ENCODE peak calls at places on chromosomes 12 and 14, in eight cellular contexts. H is nephron progenitor cell, U is heart left ventricle, C is upper lobe of left lung, K is H9, Z is stomach, J is GM06990, S is heart right ventricle. M is an unnamed sample.

GRCh38 chr12:53255993-53256392 is 12.1 kb upstream of the ESPL1 start:
- DNase-seq in H (no peak), U (no peak), C (no peak), K (no peak), Z (no peak), J (no peak), S (no peak), M (no peak)

GRCh38 chr12:16474801-16475200 is 127.4 kb downstream of the MGST1 start:
- DNase-seq in H (no peak), U (no peak), C (no peak), K (no peak), Z (no peak), J (no peak), S (no peak), M (no peak)

GRCh38 chr14:23539209-23539866 is 12.2 kb downstream of the ZFHX2 start:
- DNase-seq in H (peak), U (no peak), C (no peak), K (peak), Z (no peak), J (no peak), S (no peak), M (no peak)

GRCh38 chr12:43835264-43835655 is 621 bp upstream of the TMEM117 start:
- DNase-seq in H (no peak), U (no peak), C (no peak), K (no peak), Z (no peak), J (no peak), S (no peak), M (no peak)

GRCh38 chr12:81598205-81598604 is 160.9 kb downstream of the PPFIA2 start:
- DNase-seq in H (no peak), U (no peak), C (no peak), K (no peak), Z (no peak), J (no peak), S (no peak), M (no peak)

GRCh38 chr12:31521972-31522371 is 69.0 kb downstream of the DENND5B start:
- DNase-seq in H (no peak), U (no peak), C (no peak), K (no peak), Z (no peak), J (no peak), S (no peak), M (no peak)

GRCh38 chr12:3283137-3283680 is 206.0 kb downstream of the TSPAN9 start:
- DNase-seq in H (no peak), U (no peak), C (no peak), K (no peak), Z (no peak), J (no peak), S (no peak), M (no peak)

GRCh38 chr12:95218164-95218851 is 701 bp downstream of the VEZT start:
- DNase-seq in H (no peak), U (no peak), C (no peak), K (no peak), Z (no peak), J (peak), S (no peak), M (no peak)

GRCh38 chr14:59251811-59252771 is 63.6 kb downstream of the DAAM1 start:
- DNase-seq in H (no peak), U (no peak), C (no peak), K (no peak), Z (no peak), J (no peak), S (no peak), M (no peak)

GRCh38 chr12:7433276-7433822 is 10.6 kb downstream of the CD163L1 start:
- DNase-seq in H (no peak), U (no peak), C (no peak), K (no peak), Z (no peak), J (no peak), S (no peak), M (no peak)

GRCh38 chr12:93042283-93042682 is 113.2 kb upstream of the EEA1 start:
- DNase-seq in H (no peak), U (no peak), C (no peak), K (no peak), Z (no peak), J (no peak), S (no peak), M (no peak)

GRCh38 chr14:54435500-54435981 is 5.6 kb downstream of the CNIH1 start:
- DNase-seq in H (no peak), U (no peak), C (no peak), K (no peak), Z (no peak), J (peak), S (no peak), M (no peak)

GRCh38 chr12:78430501-78430900 is 434.1 kb upstream of the SYT1 start:
- DNase-seq in H (no peak), U (no peak), C (no peak), K (no peak), Z (no peak), J (no peak), S (no peak), M (no peak)

GRCh38 chr12:130007771-130008170 is 103.9 kb upstream of the TMEM132D start:
- DNase-seq in H (no peak), U (no peak), C (no peak), K (no peak), Z (no peak), J (no peak), S (no peak), M (no peak)

GRCh38 chr12:123532808-123533649 is 490 bp downstream of the RILPL1 start:
- DNase-seq in H (peak), U (peak), C (peak), K (peak), Z (peak), J (peak), S (peak), M (peak)

GRCh38 chr12:132429932-132430643 is 59.9 kb upstream of the FBRSL1 start:
- DNase-seq in H (peak), U (no peak), C (peak), K (peak), Z (peak), J (peak), S (no peak), M (no peak)
- TF ChIP-seq CTCF in H (no peak), U (no peak), C (no peak), K (no peak), Z (no peak), J (no peak), S (no peak), M (no peak)

DNA sequence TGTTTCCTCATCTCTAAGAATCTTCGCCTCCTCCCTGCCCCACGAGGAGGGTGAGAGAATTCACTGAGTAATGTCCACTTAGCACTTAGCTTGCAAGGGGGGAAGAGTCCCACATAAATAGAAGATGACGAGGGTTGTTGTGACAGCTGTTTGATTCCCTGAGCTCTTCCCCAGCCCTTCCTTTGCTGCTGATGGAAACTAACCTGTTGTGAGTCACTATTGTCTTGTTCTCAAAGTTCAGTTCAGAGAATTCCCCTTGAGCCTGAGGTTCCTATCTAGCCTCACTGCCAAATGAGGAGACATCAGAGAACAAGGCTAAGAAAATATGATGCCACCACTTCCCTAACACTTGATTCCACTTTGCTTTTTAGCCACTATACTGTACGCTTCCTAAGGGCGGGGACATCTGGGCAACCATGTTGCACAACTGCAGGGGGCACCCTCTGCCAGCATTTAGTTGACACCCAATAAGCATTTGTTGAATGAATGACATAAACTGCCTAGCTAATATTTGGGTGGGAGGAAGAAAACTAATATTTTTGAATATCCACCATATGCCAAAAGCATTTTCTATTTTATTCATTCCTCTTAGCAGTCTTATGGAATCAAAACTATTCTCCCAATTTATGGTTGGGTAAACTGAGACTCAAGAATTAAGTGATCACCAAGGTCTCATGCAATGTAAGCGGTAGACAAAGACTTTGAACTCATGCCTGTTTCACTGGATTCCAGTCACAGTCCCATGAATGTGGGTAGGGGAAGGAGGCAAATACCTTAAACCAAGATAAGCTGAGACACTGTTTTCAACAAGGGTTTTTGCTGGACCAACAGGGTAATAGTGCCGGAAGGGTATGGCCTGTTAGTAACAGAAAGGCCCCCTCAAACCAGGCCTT is 77.6 kb downstream of the ZFP36L1 start:
- DNase-seq in H (no peak), U (no peak), C (no peak), K (no peak), Z (no peak), J (no peak), S (no peak), M (no peak)
- TF ChIP-seq CTCF in H (no peak), U (no peak), C (no peak), K (peak), Z (no peak), J (peak), S (no peak), M (peak)

GRCh38 chr14:91140672-91141071 is 26.8 kb downstream of the DGLUCY start:
- DNase-seq in H (no peak), U (no peak), C (no peak), K (peak), Z (peak), J (no peak), S (no peak), M (no peak)
- TF ChIP-seq CTCF in H (no peak), U (peak), C (peak), K (peak), Z (peak), J (peak), S (no peak), M (peak)

DNA sequence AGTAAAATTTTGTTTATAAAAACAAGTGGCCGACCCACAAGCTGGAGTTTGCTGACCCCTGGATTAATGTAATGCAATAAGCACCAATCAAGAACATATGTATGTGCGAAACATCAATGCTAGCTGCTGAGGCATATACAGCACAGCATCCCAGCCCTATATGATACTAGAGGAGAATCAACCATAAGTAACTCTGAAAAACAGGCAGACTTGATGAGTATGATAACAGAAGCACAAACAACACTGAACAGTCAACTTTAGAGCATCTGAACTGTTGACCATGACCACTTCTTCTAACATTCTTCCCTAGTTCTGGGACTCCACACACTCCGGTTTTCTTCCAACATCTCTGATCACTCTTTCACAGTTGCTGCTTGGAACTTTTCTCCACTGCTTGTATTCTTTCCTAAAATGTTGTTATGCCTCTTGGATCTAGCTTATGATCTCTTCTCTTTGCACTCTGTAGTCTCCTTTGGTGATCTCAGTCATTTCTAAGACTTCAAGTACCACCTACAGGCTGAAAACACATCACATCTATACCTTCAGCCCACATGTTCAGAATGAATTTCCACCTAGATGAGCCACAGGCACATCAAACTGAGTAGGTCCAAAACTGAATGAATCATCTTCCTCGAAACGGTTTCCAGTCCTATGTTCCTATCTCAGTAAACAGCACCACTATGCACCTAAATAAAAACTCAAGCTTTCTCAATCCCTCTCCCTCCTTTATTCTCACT is 57.2 kb downstream of the STXBP6 start:
- DNase-seq in H (no peak), U (no peak), C (no peak), K (no peak), Z (no peak), J (no peak), S (no peak), M (no peak)
- TF ChIP-seq CTCF in H (no peak), U (no peak), C (no peak), K (no peak), Z (no peak), J (no peak), S (no peak), M (no peak)

GRCh38 chr12:21252070-21252469 is 82.6 kb downstream of the SLCO1A2 start:
- DNase-seq in H (no peak), U (no peak), C (no peak), K (no peak), Z (no peak), J (no peak), S (no peak), M (no peak)

GRCh38 chr12:21248679-21249078 is 86.0 kb downstream of the SLCO1A2 start:
- DNase-seq in H (no peak), U (no peak), C (no peak), K (no peak), Z (no peak), J (no peak), S (no peak), M (no peak)
- TF ChIP-seq CTCF in H (no peak), U (no peak), C (no peak), K (peak), Z (no peak), J (peak), S (no peak), M (peak)

DNA sequence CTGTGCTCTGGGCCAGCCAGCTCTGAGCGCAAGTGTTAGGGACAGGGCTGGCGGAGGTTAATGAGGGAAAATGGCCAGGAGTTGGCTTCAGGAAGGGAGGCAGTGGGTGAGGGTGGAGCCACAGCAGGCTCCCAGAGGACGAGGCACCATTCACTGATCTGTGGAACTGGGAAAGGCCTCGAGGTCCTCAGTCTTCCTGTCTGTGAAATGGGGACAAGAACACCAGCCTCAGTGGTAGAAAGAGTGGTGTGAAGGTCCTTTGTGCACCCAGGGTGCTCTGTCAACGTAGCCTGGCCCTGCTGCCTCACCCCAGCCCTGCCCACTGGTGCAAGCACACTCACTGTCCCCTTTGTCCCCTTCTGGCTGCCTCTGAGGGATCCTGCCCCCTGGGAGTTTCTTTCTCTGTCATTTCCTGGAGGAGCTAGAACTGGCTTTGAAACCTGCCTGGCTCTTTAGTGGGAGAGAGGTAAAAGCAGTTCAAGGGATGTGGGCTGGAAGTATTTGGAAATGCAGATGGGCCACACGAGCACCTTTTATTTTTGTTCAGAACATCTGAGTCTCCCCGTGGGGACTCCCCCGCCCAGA is 25.0 kb downstream of the SYNDIG1L start:
- DNase-seq in H (no peak), U (no peak), C (no peak), K (no peak), Z (no peak), J (no peak), S (no peak), M (no peak)
- TF ChIP-seq CTCF in H (no peak), U (no peak), C (no peak), K (no peak), Z (no peak), J (no peak), S (no peak), M (no peak)